ENCODE peak calls at places on chromosomes 7 and 10, in seven cellular contexts. H is prostate gland; E is AG08396; A is endodermal cell; M is stomach; Z is activated T-cell treated with anti-CD3 and anti-CD28 coated beads, Interleukin-2, amount 50 U/mL, for 24 hours; B is CD8-positive, alpha-beta T cell. F is an unnamed sample.

GRCh38 chr10:50885097-50885859 is at the start of gene A1CF:
- DNase-seq in E (no peak), Z (no peak), M (no peak), H (no peak), A (no peak), B (no peak), F (no peak)

GRCh38 chr10:79266543-79267312 is 80.5 kb upstream of the PPIF start:
- DNase-seq in E (peak; percentile 90), M (peak; percentile 47), B (no peak), Z (no peak), H (no peak), A (no peak), F (no peak)

GRCh38 chr7:156907656-156908055 is 14.7 kb upstream of the LMBR1 start:
- DNase-seq in B (no peak), A (no peak), H (no peak), M (no peak), E (no peak), Z (no peak), F (no peak)

GRCh38 chr10:317219-317868 is 182.1 kb downstream of the ZMYND11 start:
- DNase-seq in E (peak; percentile 79), Z (peak; percentile 41), B (peak; percentile 50), M (no peak), H (no peak), A (no peak), F (peak; percentile 52)

GRCh38 chr7:106393564-106393963 is 108.8 kb upstream of the NAMPT start:
- DNase-seq in Z (no peak), H (no peak), M (no peak), B (no peak), E (no peak), A (no peak), F (no peak)

GRCh38 chr10:120978589-120979252 is 127.6 kb downstream of the WDR11 start:
- DNase-seq in A (no peak), B (no peak), H (no peak), M (no peak), E (peak; percentile 22), Z (no peak), F (no peak)

GRCh38 chr10:130179640-130180039 is 43.4 kb downstream of the GLRX3 start:
- DNase-seq in M (no peak), B (peak; percentile 37), Z (no peak), A (peak; percentile 81), E (peak; percentile 48), H (no peak), F (no peak)

GRCh38 chr10:86632951-86633350 is 21.4 kb upstream of the OPN4 start:
- DNase-seq in Z (no peak), H (no peak), B (no peak), A (no peak), M (no peak), E (no peak), F (no peak)

GRCh38 chr10:21584834-21585530 is 51.0 kb downstream of the MLLT10 start:
- DNase-seq in H (no peak), A (no peak), E (no peak), M (no peak), Z (no peak), B (no peak), F (no peak)

GRCh38 chr10:89553064-89553734 is 17.8 kb upstream of the SLC16A12 start:
- DNase-seq in A (no peak), M (no peak), B (no peak), Z (no peak), E (peak; percentile 57), H (no peak), F (no peak)

GRCh38 chr10:73941300-73941699 is 30.4 kb downstream of the PLAU start:
- DNase-seq in M (no peak), E (no peak), H (no peak), B (no peak), A (no peak), Z (no peak), F (no peak)

GRCh38 chr7:2509298-2509906 is 10.2 kb upstream of the LFNG start:
- DNase-seq in M (no peak), B (peak; percentile 14), A (no peak), Z (no peak), H (no peak), E (no peak), F (no peak)

GRCh38 chr7:134737561-134738353 is 41.7 kb upstream of the CALD1 start:
- DNase-seq in B (no peak), M (no peak), E (no peak), H (no peak), Z (no peak), A (peak; percentile 16), F (no peak)

GRCh38 chr10:131806646-131807317 is 94.0 kb upstream of the PPP2R2D start:
- DNase-seq in M (peak; percentile 10), Z (no peak), H (no peak), A (peak; percentile 11), B (no peak), E (no peak), F (no peak)

GRCh38 chr7:121544726-121545125 is 148.6 kb upstream of the FAM3C start:
- DNase-seq in B (no peak), M (no peak), Z (no peak), E (peak; percentile 56), A (peak; percentile 63), H (peak; percentile 18), F (no peak)

F was measured in activated CD8-positive, alpha-beta memory T cell treated with anti-CD3 and anti-CD28 coated beads, Interleukin-2, amount 50 U/mL, for 4 hours.